ENCODE peak calls at places on chromosome 11, in eight cellular contexts. W, Z, O, Y, T, N, I and A are unnamed samples. For H3K36me3, the result is how much of the 10 kb centered on the place peaks cover.

GRCh38 chr11:133064152-133064877 is 468.0 kb downstream of the OPCML start:
- DNase-seq in I (peak), Z (peak), W (no peak), N (no peak), T (peak), Y (no peak), O (peak), A (peak)

GRCh38 chr11:66725114-66725513 is 3.9 kb downstream of the SPTBN2 start:
- DNase-seq in N (no peak), I (no peak), Z (no peak), W (no peak), Y (no peak), T (no peak), O (no peak), A (no peak)

GRCh38 chr11:75728992-75729391 is 11.4 kb downstream of the MOGAT2 start:
- DNase-seq in W (no peak), Y (no peak), T (no peak), I (no peak), N (no peak), Z (no peak), O (no peak), A (no peak)

GRCh38 chr11:16946477-16947282 is 67.5 kb downstream of the PLEKHA7 start:
- DNase-seq in W (no peak), O (no peak), Y (no peak), Z (no peak), T (no peak), N (no peak), I (peak), A (no peak)

GRCh38 chr11:59181746-59182456 is 10.0 kb downstream of the DTX4 start:
- DNase-seq in Z (no peak), I (no peak), W (no peak), N (no peak), T (no peak), O (no peak), Y (no peak), A (no peak)

GRCh38 chr11:76629853-76630599 is 40.5 kb downstream of the LRRC32 start:
- DNase-seq in T (peak), O (peak), Z (no peak), N (no peak), I (no peak), Y (peak), W (peak), A (peak)

GRCh38 chr11:73480677-73481076 is 104.5 kb downstream of the RELT start:
- DNase-seq in Y (no peak), N (no peak), I (no peak), T (peak), Z (no peak), O (no peak), W (no peak), A (no peak)

GRCh38 chr11:121560251-121560650 is 107.5 kb upstream of the SORL1-AS1 start:
- DNase-seq in O (no peak), I (peak), Y (no peak), W (no peak), N (no peak), Z (no peak), T (no peak), A (no peak)

GRCh38 chr11:8642226-8642625 is 40.2 kb downstream of the TRIM66 start:
- DNase-seq in N (no peak), Y (no peak), O (no peak), I (no peak), Z (no peak), T (peak), W (no peak), A (no peak)
- H3K36me3 ChIP-seq in N (half or more), Y (under half), O (under half), I (under half), Z (under half), T (under half), W (half or more), A (half or more)

DNA sequence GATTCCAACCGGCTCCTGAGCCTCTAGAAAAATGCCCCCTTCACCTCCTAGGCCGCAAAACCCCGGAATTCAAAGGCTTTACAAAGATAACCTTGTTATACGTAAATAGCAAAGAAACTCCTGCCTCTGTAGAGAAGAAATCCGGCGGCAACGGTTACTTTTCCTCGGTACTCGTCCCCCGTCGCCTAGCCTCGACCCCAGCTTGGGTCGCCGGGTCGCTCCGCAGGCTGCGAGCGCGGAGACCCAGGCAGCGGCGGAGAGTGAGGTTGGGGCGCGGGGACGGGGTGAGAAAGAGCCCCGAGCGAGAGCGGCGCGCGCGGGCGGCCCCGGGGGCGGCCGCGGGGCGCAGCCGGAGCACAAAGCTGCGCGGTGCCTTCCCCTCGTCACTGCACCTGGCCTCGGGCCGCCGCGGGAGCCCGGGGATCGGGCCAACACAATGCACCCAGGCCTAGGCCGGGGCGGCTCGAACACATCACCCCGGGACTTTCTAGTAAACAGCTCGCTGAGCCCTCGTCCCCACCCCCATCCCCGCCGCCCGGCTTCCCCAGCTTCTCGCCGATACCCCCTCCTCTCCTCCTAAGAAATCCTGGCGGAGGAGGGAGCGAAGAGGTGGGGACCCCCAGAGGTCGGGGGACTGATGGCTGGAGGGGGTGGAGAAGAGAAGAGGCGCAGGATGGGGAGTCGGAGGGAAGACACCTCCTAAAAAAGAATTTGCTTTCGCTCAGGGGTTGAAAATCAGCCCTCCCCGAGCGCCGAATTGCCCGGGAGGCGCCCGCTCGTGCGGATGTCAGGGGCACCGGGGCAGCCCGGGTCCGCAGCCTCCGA is 874 bp downstream of the MPPED2 start:
- DNase-seq in W (peak), I (peak), Y (no peak), Z (no peak), T (no peak), O (peak), N (no peak), A (peak)
- H3K4me3 ChIP-seq in W (peak), I (peak), Y (peak), Z (peak), T (peak), O (peak), N (no peak), A (peak)

DNA sequence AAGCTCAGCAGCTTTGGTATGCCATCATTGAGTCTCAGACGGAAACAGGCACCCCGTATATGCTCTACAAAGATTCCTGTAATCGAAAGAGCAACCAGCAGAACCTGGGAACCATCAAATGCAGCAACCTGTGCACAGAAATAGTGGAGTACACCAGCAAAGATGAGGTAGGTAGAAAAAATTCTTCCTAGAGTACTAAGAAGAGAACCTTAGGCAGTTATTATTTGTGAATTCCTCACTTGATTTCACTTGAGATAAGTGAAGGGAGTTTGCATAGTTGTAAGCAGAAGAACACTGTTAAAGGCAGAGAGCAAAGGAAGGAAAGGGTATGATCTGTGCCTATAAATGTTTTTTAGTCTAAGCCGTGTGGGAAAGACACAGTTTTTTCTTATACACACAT is 28.6 kb downstream of the RRM1 start:
- DNase-seq in W (no peak), T (no peak), Z (no peak), N (no peak), Y (no peak), O (no peak), I (no peak), A (no peak)
- H3K36me3 ChIP-seq in W (half or more), T (under half), Z (under half), N (half or more), Y (under half), O (under half), I (under half), A (half or more)

GRCh38 chr11:794766-795637 is 3.1 kb downstream of the SLC25A22 start:
- DNase-seq in N (no peak), O (peak), T (no peak), I (no peak), W (no peak), Y (peak), Z (no peak), A (peak)
- H3K4me3 ChIP-seq in N (no peak), O (peak), T (peak), I (no peak), W (peak), Y (peak), Z (peak), A (no peak)